ENCODE peak calls at places on chromosomes 16 and 17, in ten cellular contexts. H, I, E, M, C, V, J, T, Q and K are unnamed samples.

GRCh38 chr16:85556456-85557082 is 56.6 kb upstream of the GSE1 start:
- DNase-seq in H (no peak), I (no peak), E (no peak), M (no peak), C (no peak), V (no peak), J (no peak), T (peak; percentile 63), Q (peak; percentile 75), K (no peak)

GRCh38 chr16:31537362-31537921 is 9.7 kb downstream of the AHSP start:
- DNase-seq in H (no peak), I (no peak), E (no peak), M (no peak), C (peak; percentile 33), V (no peak), J (no peak), T (no peak), Q (no peak), K (no peak)

GRCh38 chr16:66943426-66944053 is 8.2 kb downstream of the CES2 start:
- DNase-seq in H (no peak), I (no peak), E (no peak), M (no peak), C (no peak), V (no peak), J (no peak), T (no peak), Q (no peak), K (no peak)

GRCh38 chr17:14760212-14760611 is 459.3 kb downstream of the HS3ST3B1 start:
- DNase-seq in H (no peak), I (no peak), E (no peak), M (no peak), C (no peak), V (no peak), J (no peak), T (no peak), Q (no peak), K (no peak)

GRCh38 chr17:68565656-68566055 is 35.5 kb downstream of the FAM20A start:
- DNase-seq in H (no peak), I (no peak), E (no peak), M (no peak), C (no peak), V (no peak), J (no peak), T (no peak), Q (no peak), K (no peak)

GRCh38 chr17:50938821-50939541 is 72.8 kb upstream of the TOB1 start:
- DNase-seq in H (no peak), I (peak; percentile 53), E (no peak), M (no peak), C (no peak), V (no peak), J (no peak), T (no peak), Q (no peak), K (no peak)

GRCh38 chr17:77498875-77499698 is 358.3 kb downstream of the SEC14L1 start:
- DNase-seq in H (no peak), I (peak; percentile 60), E (no peak), M (no peak), C (no peak), V (no peak), J (no peak), T (no peak), Q (no peak), K (no peak)

GRCh38 chr16:30526137-30526822 is at the start of gene ZNF768:
- DNase-seq in H (no peak), I (peak; percentile 79), E (no peak), M (peak; percentile 38), C (no peak), V (peak; percentile 27), J (no peak), T (no peak), Q (peak; percentile 90), K (no peak)

GRCh38 chr16:46828292-46828691 is 2.7 kb downstream of the C16orf87 start:
- DNase-seq in H (no peak), I (no peak), E (no peak), M (no peak), C (no peak), V (no peak), J (no peak), T (no peak), Q (no peak), K (no peak)

GRCh38 chr16:84647830-84648594 is at the start of gene KLHL36:
- DNase-seq in H (no peak), I (peak; percentile 73), E (no peak), M (no peak), C (no peak), V (peak; percentile 33), J (no peak), T (peak; percentile 66), Q (peak; percentile 99), K (no peak)

GRCh38 chr16:17470871-17471744 is at the start of gene XYLT1:
- DNase-seq in H (no peak), I (peak; percentile 94), E (no peak), M (no peak), C (no peak), V (no peak), J (no peak), T (peak; percentile 46), Q (peak; percentile 45), K (no peak)

GRCh38 chr17:44221072-44221861 is 1.8 kb upstream of the UBTF start:
- DNase-seq in H (no peak), I (peak; percentile 90), E (no peak), M (peak; percentile 78), C (no peak), V (peak; percentile 83), J (peak; percentile 95), T (peak; percentile 82), Q (peak; percentile 69), K (no peak)

GRCh38 chr16:84356591-84357116 is 11.7 kb upstream of the ATP2C2 start:
- DNase-seq in H (no peak), I (no peak), E (no peak), M (peak; percentile 68), C (no peak), V (no peak), J (no peak), T (peak; percentile 32), Q (no peak), K (no peak)

GRCh38 chr16:49350265-49351103 is 23.1 kb upstream of the C16orf78 start:
- DNase-seq in H (peak; percentile 32), I (no peak), E (peak; percentile 27), M (peak; percentile 37), C (no peak), V (peak; percentile 21), J (no peak), T (peak; percentile 65), Q (peak; percentile 75), K (no peak)

GRCh38 chr17:75011788-75012319 is 616 bp upstream of the MRPL58 start:
- DNase-seq in H (no peak), I (peak; percentile 95), E (no peak), M (peak; percentile 74), C (no peak), V (peak; percentile 32), J (no peak), T (peak; percentile 75), Q (peak; percentile 8), K (no peak)

GRCh38 chr17:83194761-83195329 is 115.4 kb downstream of the METRNL start:
- DNase-seq in H (no peak), I (peak; percentile 63), E (no peak), M (no peak), C (no peak), V (no peak), J (no peak), T (no peak), Q (no peak), K (no peak)

GRCh38 chr17:83195330-83196087 is 116.1 kb downstream of the METRNL start:
- DNase-seq in H (no peak), I (peak; percentile 69), E (no peak), M (no peak), C (no peak), V (no peak), J (no peak), T (peak; percentile 77), Q (peak; percentile 41), K (no peak)

GRCh38 chr17:83192161-83192788 is 112.9 kb downstream of the METRNL start:
- DNase-seq in H (no peak), I (peak; percentile 79), E (no peak), M (no peak), C (no peak), V (no peak), J (no peak), T (no peak), Q (no peak), K (no peak)

GRCh38 chr17:83194189-83194565 is 114.8 kb downstream of the METRNL start:
- DNase-seq in H (no peak), I (peak; percentile 64), E (no peak), M (no peak), C (no peak), V (no peak), J (no peak), T (no peak), Q (no peak), K (no peak)

GRCh38 chr17:83193336-83194188 is 114.2 kb downstream of the METRNL start:
- DNase-seq in H (no peak), I (peak; percentile 69), E (no peak), M (no peak), C (no peak), V (no peak), J (no peak), T (peak; percentile 23), Q (no peak), K (no peak)
- H3K27ac ChIP-seq in H (no peak overlapping the region), I (no peak overlapping the region), E (no peak overlapping the region), M (no peak overlapping the region), C (no peak overlapping the region), V (no peak overlapping the region), J (peak overlapping the region; percentile 54), T (peak overlapping the region; percentile 4), Q (no peak overlapping the region), K (no peak overlapping the region)

GRCh38 chr16:57264950-57265371 is 19.5 kb downstream of the PLLP start:
- DNase-seq in H (no peak), I (peak; percentile 35), E (no peak), M (no peak), C (no peak), V (no peak), J (no peak), T (peak; percentile 94), Q (no peak), K (no peak)
- TF ChIP-seq POLR2AphosphoS5 in H (no peak), I (no peak), E (no peak), M (no peak), C (no peak), V (no peak), J (no peak), T (peak; percentile 87), Q (no peak), K (no peak)

GRCh38 chr16:9913604-9914330 is 268.5 kb downstream of the GRIN2A start:
- DNase-seq in H (no peak), I (no peak), E (no peak), M (no peak), C (no peak), V (no peak), J (no peak), T (no peak), Q (no peak), K (no peak)
- H3K9me3 ChIP-seq in H (no peaks in the 10 kb centered on the region), I (no peaks in the 10 kb centered on the region), E (no peaks in the 10 kb centered on the region), M (no peaks in the 10 kb centered on the region), C (no peaks in the 10 kb centered on the region), V (no peaks in the 10 kb centered on the region), J (no peaks in the 10 kb centered on the region), T (no peaks in the 10 kb centered on the region), Q (no peaks in the 10 kb centered on the region), K (no peaks in the 10 kb centered on the region)

GRCh38 chr17:31130286-31131224 is 35.8 kb downstream of the NF1 start:
- DNase-seq in H (no peak), I (no peak), E (no peak), M (no peak), C (no peak), V (no peak), J (no peak), T (no peak), Q (no peak), K (no peak)
- H3K27ac ChIP-seq in H (no peak overlapping the region), I (no peak overlapping the region), E (no peak overlapping the region), M (no peak overlapping the region), C (no peak overlapping the region), V (no peak overlapping the region), J (no peak overlapping the region), T (no peak overlapping the region), Q (no peak overlapping the region), K (no peak overlapping the region)